ENCODE peak calls at places on chromosomes 3 and 15, in four cellular contexts. U is aorta; B is hepatocyte; T is CD8-positive, alpha-beta T cell. S is an unnamed sample.
A peak's percentile ranks its signal among the peaks of the same experiment; 100 is the strongest.

GRCh38 chr3:61194892-61195538 is 56.2 kb downstream of the FHIT start:
- DNase-seq in U (no peak), B (no peak), T (no peak), S (no peak)

GRCh38 chr3:104885214-104885814 is 481.4 kb upstream of the ALCAM start:
- DNase-seq in U (no peak), B (no peak), T (no peak), S (no peak)

GRCh38 chr15:31236184-31237041 is 90.2 kb upstream of the KLF13 start:
- DNase-seq in U (peak; percentile 85), B (peak; percentile 84), T (no peak), S (peak; percentile 90)

GRCh38 chr3:41598804-41599481 is 363.0 kb downstream of the ULK4 start:
- DNase-seq in U (no peak), B (no peak), T (no peak), S (no peak)

GRCh38 chr3:153160451-153161137 is 1.4 kb upstream of the RAP2B start:
- DNase-seq in U (peak; percentile 93), B (peak; percentile 88), T (peak; percentile 78), S (peak; percentile 83)

GRCh38 chr3:14948609-14949038 is 1.2 kb downstream of the NR2C2 start:
- DNase-seq in U (no peak), B (no peak), T (no peak), S (no peak)

GRCh38 chr15:44775923-44776322 is 39.6 kb downstream of the TRIM69 start:
- DNase-seq in U (no peak), B (peak; percentile 58), T (no peak), S (peak; percentile 70)

GRCh38 chr3:135444058-135444457 is 521.5 kb upstream of the PPP2R3A start:
- DNase-seq in U (no peak), B (no peak), T (no peak), S (no peak)

GRCh38 chr15:45573961-45574629 is 13.1 kb upstream of the BLOC1S6 start:
- DNase-seq in U (no peak), B (peak; percentile 54), T (no peak), S (peak; percentile 59)

GRCh38 chr15:95922431-95922830 is 408.1 kb upstream of the NR2F2 start:
- DNase-seq in U (no peak), B (no peak), T (no peak), S (no peak)

GRCh38 chr15:31586841-31587240 is 260.2 kb downstream of the KLF13 start:
- DNase-seq in U (no peak), B (no peak), T (no peak), S (no peak)

GRCh38 chr3:169618894-169619792 is 44.4 kb downstream of the MECOM start:
- DNase-seq in U (no peak), B (peak; percentile 24), T (no peak), S (no peak)

GRCh38 chr15:78988361-78988911 is 43.6 kb upstream of the CTSH start:
- DNase-seq in U (peak; percentile 95), B (peak; percentile 94), T (no peak), S (peak; percentile 77)

GRCh38 chr3:105868450-105868744 is 415 bp downstream of the CBLB start:
- DNase-seq in U (peak; percentile 75), B (peak; percentile 78), T (no peak), S (peak; percentile 74)

GRCh38 chr15:41862515-41863116 is 24.0 kb downstream of the PLA2G4B start:
- DNase-seq in U (no peak), B (no peak), T (no peak), S (no peak)

GRCh38 chr15:33242669-33243191 is 48.2 kb upstream of the FMN1 start:
- DNase-seq in U (no peak), B (no peak), T (no peak), S (peak; percentile 47)

GRCh38 chr15:83815506-83815905 is 161.6 kb downstream of the ADAMTSL3 start:
- DNase-seq in U (no peak), B (no peak), T (no peak), S (no peak)

GRCh38 chr15:60038111-60038521 is 34.0 kb downstream of the FOXB1 start:
- DNase-seq in U (no peak), B (peak; percentile 18), T (no peak), S (no peak)

GRCh38 chr15:31503758-31504461 is 177.3 kb downstream of the KLF13 start:
- DNase-seq in U (no peak), B (no peak), T (peak; percentile 38), S (no peak)

GRCh38 chr15:87710406-87710805 is 546.1 kb downstream of the NTRK3 start:
- DNase-seq in U (peak; percentile 54), B (peak; percentile 39), T (no peak), S (no peak)

GRCh38 chr3:18194431-18194830 is 230.7 kb downstream of the SATB1 start:
- DNase-seq in U (no peak), B (no peak), T (no peak), S (no peak)

GRCh38 chr3:31729573-31729972 is 196.8 kb downstream of the STT3B start:
- DNase-seq in U (no peak), B (no peak), T (no peak), S (no peak)

GRCh38 chr3:185175370-185175987 is 22.6 kb upstream of the C3orf70 start:
- DNase-seq in U (peak; percentile 53), B (peak; percentile 73), T (no peak), S (peak; percentile 97)

GRCh38 chr3:185950720-185951119 is 12.9 kb upstream of the TRA2B start:
- DNase-seq in U (no peak), B (no peak), T (no peak), S (no peak)

GRCh38 chr15:99076555-99077308 is 28.1 kb upstream of the SYNM start:
- DNase-seq in U (peak; percentile 63), B (peak; percentile 82), T (peak; percentile 63), S (peak; percentile 72)

GRCh38 chr3:194682189-194682588 is 3.5 kb upstream of the FAM43A start:
- DNase-seq in U (no peak), B (no peak), T (no peak), S (no peak)

GRCh38 chr3:129305592-129306091 is 27.0 kb downstream of the HMCES start:
- DNase-seq in U (peak; percentile 93), B (peak; percentile 91), T (no peak), S (no peak)

GRCh38 chr15:55552926-55553325 is 35.2 kb downstream of the PYGO1 start:
- DNase-seq in U (peak; percentile 67), B (peak; percentile 49), T (no peak), S (peak; percentile 98)

GRCh38 chr15:69916169-69916785 is 181.4 kb downstream of the TLE3 start:
- DNase-seq in U (no peak), B (no peak), T (no peak), S (no peak)

GRCh38 chr3:191387441-191388077 is 57.2 kb upstream of the UTS2B start:
- DNase-seq in U (no peak), B (no peak), T (no peak), S (no peak)

GRCh38 chr3:13461169-13462124 is 18.7 kb upstream of the HDAC11 start:
- DNase-seq in U (peak; percentile 59), B (peak; percentile 79), T (peak; percentile 82), S (peak; percentile 63)

GRCh38 chr15:73378089-73378488 is 9.3 kb upstream of the HCN4 start:
- DNase-seq in U (no peak), B (no peak), T (no peak), S (no peak)

GRCh38 chr3:51686512-51687215 is 15.6 kb downstream of the TEX264 start:
- DNase-seq in U (peak; percentile 70), B (no peak), T (peak; percentile 91), S (peak; percentile 87)

GRCh38 chr3:10560060-10560861 is 54.9 kb upstream of the ATP2B2 start:
- DNase-seq in U (no peak), B (no peak), T (peak; percentile 23), S (no peak)

GRCh38 chr3:119700920-119701734 is 1.7 kb upstream of the CFAP91 start:
- DNase-seq in U (no peak), B (no peak), T (no peak), S (no peak)

GRCh38 chr15:70281811-70282307 is 184.1 kb upstream of the TLE3 start:
- DNase-seq in U (no peak), B (no peak), T (no peak), S (no peak)

GRCh38 chr15:48361690-48362089 is 30.5 kb downstream of the DUT start:
- DNase-seq in U (no peak), B (no peak), T (no peak), S (no peak)

GRCh38 chr3:62374375-62374876 is 1.1 kb upstream of the FEZF2 start:
- DNase-seq in U (no peak), B (no peak), T (no peak), S (no peak)

GRCh38 chr15:26889298-26889898 is 22.5 kb downstream of the GABRA5 start:
- DNase-seq in U (no peak), B (peak; percentile 76), T (no peak), S (peak; percentile 79)

GRCh38 chr15:58525926-58526538 is 94.2 kb downstream of the LIPC start:
- DNase-seq in U (no peak), B (no peak), T (no peak), S (no peak)
- H3K27ac ChIP-seq in U (peak overlapping the region; percentile 58), B (no peak overlapping the region), T (no peak overlapping the region), S (no peak overlapping the region)

GRCh38 chr3:158731525-158731924 is 732 bp downstream of the RARRES1 start:
- DNase-seq in U (no peak), B (no peak), T (no peak), S (no peak)
- H3K27ac ChIP-seq in U (peak overlapping the region; percentile 32), B (peak overlapping the region; percentile 64), T (no peak overlapping the region), S (no peak overlapping the region)

DNA sequence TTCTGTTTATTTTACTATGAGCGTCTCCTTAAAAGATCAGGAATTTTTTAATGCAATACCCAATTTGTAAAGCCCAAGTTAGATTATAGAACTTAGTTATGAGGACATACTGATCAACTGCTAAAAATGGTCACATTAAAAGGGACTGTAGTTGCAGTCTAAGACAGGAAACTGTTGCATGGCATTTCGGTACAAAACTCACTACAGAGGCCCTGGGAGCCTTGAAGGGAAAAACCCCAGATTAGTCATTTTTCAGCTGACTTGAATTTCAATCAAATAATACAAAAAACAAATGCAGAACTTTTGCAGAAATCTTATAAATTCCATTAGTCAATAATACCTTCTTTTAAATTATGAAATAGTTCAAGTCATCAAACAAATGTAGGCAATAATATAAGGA is 6.9 kb upstream of the PTX3 start:
- DNase-seq in U (no peak), B (no peak), T (no peak), S (no peak)
- H3K27ac ChIP-seq in U (no peak overlapping the region), B (no peak overlapping the region), T (no peak overlapping the region), S (no peak overlapping the region)

GRCh38 chr3:99845999-99846398 is 28.3 kb downstream of the CMSS1 start:
- DNase-seq in U (no peak), B (no peak), T (no peak), S (no peak)

GRCh38 chr3:99842826-99843589 is 25.3 kb downstream of the CMSS1 start:
- DNase-seq in U (no peak), B (peak; percentile 67), T (no peak), S (no peak)

GRCh38 chr3:99846472-99846871 is 28.8 kb downstream of the CMSS1 start:
- DNase-seq in U (no peak), B (no peak), T (no peak), S (no peak)

GRCh38 chr3:99843590-99844260 is 26.1 kb downstream of the CMSS1 start:
- DNase-seq in U (peak; percentile 55), B (no peak), T (no peak), S (no peak)

GRCh38 chr3:99845335-99845734 is 27.7 kb downstream of the CMSS1 start:
- DNase-seq in U (no peak), B (no peak), T (no peak), S (no peak)
- H3K27ac ChIP-seq in U (no peak overlapping the region), B (no peak overlapping the region), T (no peak overlapping the region), S (no peak overlapping the region)